ENCODE peak calls at places on chromosome 22, in six cellular contexts. One of them, this sample, is unnamed.
A peak's percentile ranks its signal among the peaks of the same experiment; 100 is the strongest.

GRCh38 chr22:50575426-50575941 is 2.7 kb downstream of the CPT1B start:
- DNase-seq in body of pancreas: no peak
- DNase-seq in mammary epithelial cell: no peak
- DNase-seq in fibroblast of lung: no peak
- DNase-seq in endothelial cell: no peak
- DNase-seq in progenitor cell of endocrine pancreas: no peak
- DNase-seq in this sample: no peak

GRCh38 chr22:45784357-45785277 is 113.0 kb downstream of the ATXN10 start:
- DNase-seq in progenitor cell of endocrine pancreas: no peak
- DNase-seq in mammary epithelial cell: no peak
- DNase-seq in body of pancreas: no peak
- DNase-seq in fibroblast of lung: no peak
- DNase-seq in endothelial cell: no peak
- DNase-seq in this sample: peak; percentile 27

GRCh38 chr22:46826438-46826837 is 64.0 kb downstream of the TBC1D22A start:
- DNase-seq in progenitor cell of endocrine pancreas: no peak
- DNase-seq in body of pancreas: no peak
- DNase-seq in endothelial cell: no peak
- DNase-seq in fibroblast of lung: no peak
- DNase-seq in mammary epithelial cell: no peak
- DNase-seq in this sample: no peak

GRCh38 chr22:18070556-18071306 is 7.1 kb upstream of the PEX26 start:
- DNase-seq in fibroblast of lung: no peak
- DNase-seq in endothelial cell: no peak
- DNase-seq in mammary epithelial cell: peak; percentile 79
- DNase-seq in progenitor cell of endocrine pancreas: no peak
- DNase-seq in body of pancreas: no peak
- DNase-seq in this sample: no peak

GRCh38 chr22:28544431-28544868 is 135.2 kb downstream of the TTC28 start:
- DNase-seq in fibroblast of lung: peak; percentile 9
- DNase-seq in endothelial cell: no peak
- DNase-seq in progenitor cell of endocrine pancreas: no peak
- DNase-seq in mammary epithelial cell: peak; percentile 19
- DNase-seq in body of pancreas: no peak
- DNase-seq in this sample: no peak

GRCh38 chr22:19480173-19480568 is 451 bp downstream of the CDC45 start:
- DNase-seq in mammary epithelial cell: no peak
- DNase-seq in progenitor cell of endocrine pancreas: no peak
- DNase-seq in fibroblast of lung: no peak
- DNase-seq in body of pancreas: no peak
- DNase-seq in endothelial cell: no peak
- DNase-seq in this sample: no peak

GRCh38 chr22:35335936-35336781 is 36.5 kb downstream of the TOM1 start:
- DNase-seq in fibroblast of lung: no peak
- DNase-seq in mammary epithelial cell: no peak
- DNase-seq in body of pancreas: peak; percentile 95
- DNase-seq in progenitor cell of endocrine pancreas: no peak
- DNase-seq in endothelial cell: no peak
- DNase-seq in this sample: no peak

GRCh38 chr22:24601217-24602104 is 1.5 kb upstream of the GGT1 start:
- DNase-seq in fibroblast of lung: no peak
- DNase-seq in body of pancreas: peak; percentile 95
- DNase-seq in mammary epithelial cell: no peak
- DNase-seq in progenitor cell of endocrine pancreas: no peak
- DNase-seq in endothelial cell: no peak
- DNase-seq in this sample: no peak

GRCh38 chr22:50319503-50319951 is 7.3 kb downstream of the DENND6B start:
- DNase-seq in progenitor cell of endocrine pancreas: no peak
- DNase-seq in endothelial cell: no peak
- DNase-seq in mammary epithelial cell: no peak
- DNase-seq in fibroblast of lung: no peak
- DNase-seq in body of pancreas: no peak
- DNase-seq in this sample: peak; percentile 5

GRCh38 chr22:23709107-23709506 is 18.3 kb downstream of the RGL4 start:
- DNase-seq in progenitor cell of endocrine pancreas: no peak
- DNase-seq in mammary epithelial cell: no peak
- DNase-seq in fibroblast of lung: peak; percentile 31
- DNase-seq in endothelial cell: no peak
- DNase-seq in body of pancreas: no peak
- DNase-seq in this sample: no peak

GRCh38 chr22:46422896-46423295 is 87.4 kb downstream of the TRMU start:
- DNase-seq in endothelial cell: no peak
- DNase-seq in progenitor cell of endocrine pancreas: no peak
- DNase-seq in fibroblast of lung: no peak
- DNase-seq in mammary epithelial cell: no peak
- DNase-seq in body of pancreas: no peak
- DNase-seq in this sample: no peak

GRCh38 chr22:47176573-47177333 is 414.3 kb downstream of the TBC1D22A start:
- DNase-seq in fibroblast of lung: no peak
- DNase-seq in progenitor cell of endocrine pancreas: no peak
- DNase-seq in mammary epithelial cell: no peak
- DNase-seq in body of pancreas: peak; percentile 4
- DNase-seq in endothelial cell: no peak
- DNase-seq in this sample: no peak

GRCh38 chr22:35441489-35442100 is 41.7 kb downstream of the MCM5 start:
- DNase-seq in mammary epithelial cell: no peak
- DNase-seq in fibroblast of lung: no peak
- DNase-seq in body of pancreas: no peak
- DNase-seq in endothelial cell: no peak
- DNase-seq in progenitor cell of endocrine pancreas: no peak
- DNase-seq in this sample: no peak

GRCh38 chr22:47600281-47600680 is 837.8 kb downstream of the TBC1D22A start:
- DNase-seq in mammary epithelial cell: no peak
- DNase-seq in fibroblast of lung: no peak
- DNase-seq in endothelial cell: no peak
- DNase-seq in body of pancreas: no peak
- DNase-seq in progenitor cell of endocrine pancreas: no peak
- DNase-seq in this sample: no peak

DNA sequence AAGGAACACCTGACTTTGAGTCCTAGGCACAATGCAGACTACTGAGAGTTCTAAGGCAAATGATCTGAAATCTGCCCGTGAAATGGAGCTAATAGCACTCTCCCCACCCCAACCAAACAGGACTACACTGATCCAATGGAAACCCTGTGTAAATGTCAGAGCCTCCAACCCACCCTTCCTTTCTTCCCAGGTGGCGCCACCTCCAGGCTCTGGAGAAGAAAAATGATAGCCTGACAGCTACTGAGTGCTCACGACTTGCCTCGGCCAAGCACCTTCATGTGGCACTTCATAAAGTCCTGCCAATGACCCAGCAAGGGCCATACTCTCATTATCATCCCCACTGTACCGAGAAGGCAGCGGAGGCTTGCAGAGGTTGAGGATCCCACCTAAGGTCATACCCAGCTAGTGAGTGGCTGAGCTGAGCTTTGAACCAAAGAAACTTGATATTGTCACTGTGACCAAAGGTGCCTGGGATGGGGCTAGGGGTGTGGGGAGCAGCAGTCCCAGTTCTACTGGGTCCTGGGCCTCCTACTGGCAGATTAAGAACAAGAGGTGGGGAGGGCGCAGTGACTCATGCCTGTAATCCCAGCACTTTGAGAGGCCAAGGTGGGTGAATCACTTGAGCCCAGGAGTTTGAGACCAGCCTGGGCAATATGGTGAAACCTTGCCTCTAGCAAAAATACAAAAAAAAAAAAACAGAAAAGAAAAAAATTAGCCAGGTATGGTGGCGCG is 20.5 kb downstream of the TST start:
- DNase-seq in body of pancreas: no peak
- DNase-seq in progenitor cell of endocrine pancreas: no peak
- DNase-seq in endothelial cell: no peak
- DNase-seq in fibroblast of lung: no peak
- DNase-seq in mammary epithelial cell: peak; percentile 39
- DNase-seq in this sample: no peak
- TF ChIP-seq CTCF in body of pancreas: no peak
- TF ChIP-seq CTCF in progenitor cell of endocrine pancreas: no peak
- TF ChIP-seq CTCF in endothelial cell: no peak
- TF ChIP-seq CTCF in fibroblast of lung: peak; percentile 7
- TF ChIP-seq CTCF in mammary epithelial cell: peak; percentile 24
- TF ChIP-seq CTCF in this sample: peak; percentile 21

GRCh38 chr22:20526305-20526627 is 18.9 kb downstream of the MED15 start:
- DNase-seq in fibroblast of lung: no peak
- DNase-seq in endothelial cell: no peak
- DNase-seq in mammary epithelial cell: no peak
- DNase-seq in progenitor cell of endocrine pancreas: no peak
- DNase-seq in body of pancreas: no peak
- DNase-seq in this sample: no peak

GRCh38 chr22:20524004-20524481 is 16.6 kb downstream of the MED15 start:
- DNase-seq in fibroblast of lung: peak; percentile 35
- DNase-seq in progenitor cell of endocrine pancreas: no peak
- DNase-seq in mammary epithelial cell: peak; percentile 65
- DNase-seq in endothelial cell: no peak
- DNase-seq in body of pancreas: no peak
- DNase-seq in this sample: no peak

GRCh38 chr22:20525048-20525447 is 17.6 kb downstream of the MED15 start:
- DNase-seq in body of pancreas: no peak
- DNase-seq in mammary epithelial cell: no peak
- DNase-seq in endothelial cell: no peak
- DNase-seq in fibroblast of lung: no peak
- DNase-seq in progenitor cell of endocrine pancreas: no peak
- DNase-seq in this sample: no peak

GRCh38 chr22:20528405-20528978 is 21.1 kb downstream of the MED15 start:
- DNase-seq in progenitor cell of endocrine pancreas: no peak
- DNase-seq in fibroblast of lung: no peak
- DNase-seq in mammary epithelial cell: no peak
- DNase-seq in endothelial cell: no peak
- DNase-seq in body of pancreas: no peak
- DNase-seq in this sample: no peak

GRCh38 chr22:20526628-20527355 is 19.4 kb downstream of the MED15 start:
- DNase-seq in mammary epithelial cell: peak; percentile 81
- DNase-seq in body of pancreas: no peak
- DNase-seq in fibroblast of lung: peak; percentile 86
- DNase-seq in endothelial cell: no peak
- DNase-seq in progenitor cell of endocrine pancreas: no peak
- DNase-seq in this sample: no peak
- TF ChIP-seq CTCF in mammary epithelial cell: peak; percentile 1
- TF ChIP-seq CTCF in body of pancreas: no peak
- TF ChIP-seq CTCF in fibroblast of lung: no peak
- TF ChIP-seq CTCF in endothelial cell: no peak
- TF ChIP-seq CTCF in progenitor cell of endocrine pancreas: no peak
- TF ChIP-seq CTCF in this sample: no peak

GRCh38 chr22:37782340-37783168 is 25.2 kb upstream of the GCAT start:
- DNase-seq in body of pancreas: no peak
- DNase-seq in mammary epithelial cell: no peak
- DNase-seq in endothelial cell: no peak
- DNase-seq in fibroblast of lung: peak; percentile 47
- DNase-seq in progenitor cell of endocrine pancreas: no peak
- DNase-seq in this sample: no peak
- TF ChIP-seq CTCF in body of pancreas: no peak
- TF ChIP-seq CTCF in mammary epithelial cell: no peak
- TF ChIP-seq CTCF in endothelial cell: no peak
- TF ChIP-seq CTCF in fibroblast of lung: no peak
- TF ChIP-seq CTCF in progenitor cell of endocrine pancreas: peak; percentile 44
- TF ChIP-seq CTCF in this sample: no peak

GRCh38 chr22:44351037-44351436 is 38.3 kb upstream of the SHISAL1 start:
- DNase-seq in progenitor cell of endocrine pancreas: no peak
- DNase-seq in mammary epithelial cell: no peak
- DNase-seq in endothelial cell: no peak
- DNase-seq in body of pancreas: no peak
- DNase-seq in fibroblast of lung: no peak
- DNase-seq in this sample: no peak

GRCh38 chr22:44352378-44353062 is 39.8 kb upstream of the SHISAL1 start:
- DNase-seq in body of pancreas: no peak
- DNase-seq in mammary epithelial cell: no peak
- DNase-seq in endothelial cell: no peak
- DNase-seq in progenitor cell of endocrine pancreas: no peak
- DNase-seq in fibroblast of lung: no peak
- DNase-seq in this sample: no peak

GRCh38 chr22:44354288-44354687 is 41.5 kb upstream of the SHISAL1 start:
- DNase-seq in endothelial cell: no peak
- DNase-seq in mammary epithelial cell: no peak
- DNase-seq in progenitor cell of endocrine pancreas: no peak
- DNase-seq in body of pancreas: no peak
- DNase-seq in fibroblast of lung: no peak
- DNase-seq in this sample: no peak

GRCh38 chr22:44353063-44353440 is 40.3 kb upstream of the SHISAL1 start:
- DNase-seq in endothelial cell: no peak
- DNase-seq in mammary epithelial cell: no peak
- DNase-seq in body of pancreas: no peak
- DNase-seq in fibroblast of lung: no peak
- DNase-seq in progenitor cell of endocrine pancreas: no peak
- DNase-seq in this sample: no peak

DNA sequence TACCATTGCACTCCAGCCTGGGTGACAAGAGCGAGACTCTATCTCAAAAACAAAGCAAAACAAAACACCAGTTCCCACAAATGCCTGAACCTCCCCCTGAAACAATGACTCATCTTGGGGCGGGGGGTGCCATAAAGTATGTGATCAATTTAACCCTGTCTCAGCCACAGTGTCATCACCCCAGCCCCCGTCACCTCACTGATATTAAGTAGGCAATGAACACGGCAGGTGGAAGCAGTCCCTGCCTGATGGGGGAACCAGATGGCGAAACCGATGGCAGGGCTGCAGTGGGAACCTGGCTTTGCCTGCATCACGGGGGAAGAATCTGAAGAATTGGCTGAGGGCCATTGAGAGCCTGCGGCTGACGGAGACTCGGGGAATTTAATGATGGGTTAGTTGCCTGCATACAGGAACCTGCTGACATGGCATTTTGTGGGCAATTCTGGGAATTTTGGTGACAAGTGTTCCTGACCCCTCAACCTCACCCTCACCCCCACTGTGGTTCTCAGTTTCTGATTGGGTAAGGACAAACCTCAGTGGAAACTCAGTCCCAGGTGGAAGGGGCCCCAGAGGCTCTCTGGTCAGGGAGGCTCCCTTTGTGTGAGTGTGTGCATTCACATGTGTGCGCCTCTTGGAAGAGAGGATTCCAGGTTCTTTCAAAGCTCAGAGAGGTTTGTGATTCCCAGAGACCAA is 39.1 kb upstream of the SHISAL1 start:
- DNase-seq in progenitor cell of endocrine pancreas: no peak
- DNase-seq in endothelial cell: no peak
- DNase-seq in body of pancreas: no peak
- DNase-seq in fibroblast of lung: peak; percentile 94
- DNase-seq in mammary epithelial cell: peak; percentile 92
- DNase-seq in this sample: no peak
- TF ChIP-seq CTCF in progenitor cell of endocrine pancreas: no peak
- TF ChIP-seq CTCF in endothelial cell: no peak
- TF ChIP-seq CTCF in body of pancreas: no peak
- TF ChIP-seq CTCF in fibroblast of lung: no peak
- TF ChIP-seq CTCF in mammary epithelial cell: no peak
- TF ChIP-seq CTCF in this sample: no peak

This sample was measured in GM20000.